ENCODE peak calls at places on chromosomes 4 and X, in four cellular contexts. F is GM12878, S is HepG2, Y is K562. R is an unnamed sample.

GRCh38 chr4:183038436-183038835 is 60.6 kb upstream of the WWC2 start:
- DNase-seq in F (no peak), S (no peak), Y (no peak), R (no peak)

GRCh38 chr4:24770111-24770584 is 25.2 kb upstream of the SOD3 start:
- DNase-seq in F (peak; percentile 39), S (no peak), Y (no peak), R (no peak)

GRCh38 chr4:73770917-73771316 is 30.5 kb downstream of the CXCL8 start:
- DNase-seq in F (no peak), S (no peak), Y (no peak), R (no peak)

GRCh38 chrX:23493941-23494374 is 159.3 kb downstream of the PTCHD1 start:
- DNase-seq in F (no peak), S (no peak), Y (no peak), R (no peak)

GRCh38 chrX:67587946-67588624 is 44.3 kb downstream of the AR start:
- DNase-seq in F (no peak), S (no peak), Y (no peak), R (no peak)

GRCh38 chrX:73840120-73840924 is 277.3 kb downstream of the CHIC1 start:
- DNase-seq in F (no peak), S (no peak), Y (no peak), R (no peak)

GRCh38 chr4:133866328-133866699 is 335.3 kb downstream of the PABPC4L start:
- DNase-seq in F (no peak), S (no peak), Y (no peak), R (no peak)

GRCh38 chr4:144562019-144562740 is 83.8 kb upstream of the HHIP start:
- DNase-seq in F (no peak), S (no peak), Y (no peak), R (no peak)

GRCh38 chrX:130413415-130413814 is 11.6 kb downstream of the RBMX2 start:
- DNase-seq in F (no peak), S (no peak), Y (no peak), R (no peak)

GRCh38 chrX:121365572-121366161 is 318.3 kb downstream of the GLUD2 start:
- DNase-seq in F (no peak), S (no peak), Y (no peak), R (no peak)

GRCh38 chrX:139930923-139931645 is 1.8 kb downstream of the ATP11C start:
- DNase-seq in F (no peak), S (peak; percentile 20), Y (peak; percentile 28), R (peak; percentile 35)

GRCh38 chr4:188162698-188163097 is 23.5 kb downstream of the TRIML1 start:
- DNase-seq in F (no peak), S (no peak), Y (no peak), R (no peak)

GRCh38 chrX:5575407-5575806 is 653.3 kb downstream of the NLGN4X start:
- DNase-seq in F (no peak), S (no peak), Y (no peak), R (no peak)

GRCh38 chr4:72077346-72077745 is 45.5 kb downstream of the NPFFR2 start:
- DNase-seq in F (no peak), S (no peak), Y (no peak), R (no peak)

GRCh38 chrX:150546711-150547153 is 21.7 kb upstream of the MTM1 start:
- DNase-seq in F (no peak), S (no peak), Y (no peak), R (no peak)

GRCh38 chrX:18652636-18653035 is 19.3 kb downstream of the RS1 start:
- DNase-seq in F (no peak), S (no peak), Y (no peak), R (no peak)

GRCh38 chr4:143538979-143539669 is 25.6 kb downstream of the SMARCA5 start:
- DNase-seq in F (no peak), S (no peak), Y (no peak), R (no peak)

GRCh38 chrX:4642114-4642513 is 928.7 kb upstream of the PRKX start:
- DNase-seq in F (no peak), S (no peak), Y (no peak), R (no peak)

GRCh38 chr4:60133414-60133813 is 1066.7 kb upstream of the ADGRL3 start:
- DNase-seq in F (no peak), S (no peak), Y (no peak), R (no peak)

DNA sequence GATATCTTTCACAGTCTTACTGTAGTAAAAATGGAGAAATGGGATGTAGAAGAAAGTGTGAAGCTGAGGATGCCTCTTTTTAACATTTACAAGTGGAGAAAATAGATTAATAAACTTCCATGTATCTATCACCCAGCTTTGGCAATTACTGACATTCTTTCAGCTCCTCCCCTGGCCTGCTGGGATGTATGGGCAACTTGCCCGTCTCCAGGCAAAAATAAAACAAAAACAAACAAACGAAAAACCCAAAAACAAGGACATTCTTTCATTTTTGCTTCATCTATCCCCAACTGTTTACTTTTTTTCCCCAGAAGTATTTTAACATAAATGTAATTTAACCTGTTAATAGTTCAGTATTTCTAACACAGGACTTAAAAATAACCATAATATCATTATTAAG is 11.1 kb upstream of the GPR34 start:
- DNase-seq in F (no peak), S (no peak), Y (no peak), R (no peak)
- TF ChIP-seq FOXK2 in F (no peak), S (no peak), Y (no peak), R (no peak)

GRCh38 chrX:52995974-52996304 is 37.6 kb upstream of the FAM156A start:
- DNase-seq in F (no peak), S (no peak), Y (no peak), R (no peak)

GRCh38 chrX:53003111-53003510 is 44.8 kb upstream of the FAM156A start:
- DNase-seq in F (no peak), S (no peak), Y (no peak), R (no peak)

GRCh38 chrX:53004038-53004437 is 44.6 kb upstream of the GPR173 start:
- DNase-seq in F (no peak), S (no peak), Y (no peak), R (no peak)

GRCh38 chrX:53001958-53002357 is 43.6 kb upstream of the FAM156A start:
- DNase-seq in F (no peak), S (no peak), Y (no peak), R (no peak)

GRCh38 chrX:53000447-53001208 is 42.3 kb upstream of the FAM156A start:
- DNase-seq in F (no peak), S (no peak), Y (no peak), R (no peak)
- TF ChIP-seq SP1 in F (no peak), S (no peak), Y (no peak), R (no peak)

GRCh38 chr4:83205760-83206159 is 78.8 kb downstream of the COQ2 start:
- DNase-seq in F (no peak), S (no peak), Y (no peak), R (no peak)
- TF ChIP-seq FOXK2 in F (no peak), S (no peak), Y (no peak), R (no peak)

DNA sequence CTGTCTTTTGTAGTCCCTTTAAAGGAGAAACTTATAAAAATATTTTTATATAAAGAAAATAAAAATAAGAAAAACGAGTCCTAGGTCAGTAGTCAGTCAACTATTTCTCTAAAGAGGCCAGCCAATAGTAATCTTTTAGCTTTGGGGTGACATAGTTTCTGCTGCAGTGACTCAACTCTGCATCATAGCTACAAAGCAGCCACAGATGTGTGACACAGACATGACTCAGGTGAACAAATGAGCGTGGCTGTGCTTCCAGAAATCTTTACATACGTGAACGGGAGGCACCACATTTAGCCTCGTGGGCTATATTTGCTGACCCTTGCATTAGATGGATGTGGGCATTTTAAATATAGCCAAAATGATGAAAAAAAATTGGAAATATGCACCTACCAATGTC is 1862.5 kb upstream of the TENM3 start:
- DNase-seq in F (no peak), S (no peak), Y (no peak), R (no peak)
- TF ChIP-seq SP1 in F (no peak), S (no peak), Y (no peak), R (no peak)

DNA sequence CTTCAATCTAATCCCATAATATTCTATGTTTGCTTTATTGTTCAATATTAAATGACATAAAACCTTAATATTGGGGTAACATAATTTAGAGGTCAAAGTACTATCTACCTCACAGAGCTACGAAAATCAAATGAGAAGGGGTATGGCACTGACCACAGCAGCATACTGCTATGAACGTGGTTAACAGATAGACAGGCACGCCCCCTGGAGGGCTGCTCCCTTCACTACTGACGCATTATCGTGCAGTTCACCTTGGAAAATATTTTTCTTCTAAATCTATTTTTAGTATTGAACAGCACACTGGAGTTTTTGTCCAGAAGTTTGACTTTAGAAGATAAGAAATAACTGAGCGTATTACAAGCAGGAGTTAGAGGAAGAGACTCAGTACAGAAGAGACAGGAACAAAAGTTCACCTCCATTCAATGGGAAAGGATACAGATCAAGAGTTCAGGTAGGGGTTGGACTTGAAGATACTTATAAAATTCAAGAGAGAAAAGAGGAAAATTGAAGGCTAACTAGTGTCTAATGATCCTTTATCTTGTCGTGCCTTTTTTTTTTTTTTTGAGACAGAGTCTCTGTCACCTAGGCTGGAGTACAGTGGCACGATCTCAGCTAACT is 22.7 kb downstream of the MAP9 start:
- DNase-seq in F (no peak), S (peak; percentile 27), Y (peak; percentile 8), R (peak; percentile 41)
- TF ChIP-seq FOXK2 in F (no peak), S (no peak), Y (no peak), R (no peak)

GRCh38 chrX:71859637-71860036 is 51.0 kb upstream of the NHSL2 start:
- DNase-seq in F (no peak), S (peak; percentile 12), Y (no peak), R (peak; percentile 43)
- TF ChIP-seq SP1 in F (no peak), S (no peak), Y (no peak), R (no peak)

GRCh38 chr4:867526-868250 is 41.8 kb upstream of the CPLX1 start:
- DNase-seq in F (no peak), S (no peak), Y (no peak), R (no peak)
- TF ChIP-seq FOXK2 in F (no peak), S (no peak), Y (no peak), R (no peak)

DNA sequence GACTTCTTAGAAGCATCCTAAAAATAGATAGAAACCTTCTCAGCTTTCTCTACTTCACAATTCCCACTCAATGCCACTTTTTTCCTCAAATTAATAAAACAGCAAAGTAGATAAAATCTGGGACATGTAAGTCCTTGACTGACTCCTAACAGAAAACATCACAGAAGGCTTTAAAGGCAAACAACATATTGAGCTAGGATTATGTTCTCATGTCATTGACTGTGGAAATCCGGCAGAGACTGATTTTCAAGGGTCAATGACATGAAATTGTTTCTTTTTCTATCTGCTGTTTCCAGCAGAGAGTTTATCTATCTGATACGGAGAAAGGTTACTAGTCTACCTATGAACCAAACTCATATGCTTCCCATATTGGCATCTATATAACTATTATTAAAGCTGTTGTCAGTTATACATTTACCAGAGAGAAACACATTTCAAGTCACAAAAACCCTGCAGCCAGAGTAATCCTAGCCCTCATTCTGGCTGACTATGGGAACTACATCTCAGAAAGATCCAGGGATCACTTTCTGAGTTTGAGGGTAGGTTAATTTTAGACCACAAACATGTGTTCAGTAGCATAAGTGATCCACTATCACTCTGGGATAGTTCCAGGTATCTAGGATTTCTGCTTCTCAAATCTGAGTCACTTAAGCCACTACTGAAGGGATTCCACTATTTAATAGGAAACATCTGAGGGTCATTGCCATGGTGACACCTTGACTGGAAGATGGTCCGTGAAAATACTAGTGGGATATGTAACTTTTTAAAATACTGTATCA is 147.6 kb downstream of the PPP3CA start:
- DNase-seq in F (no peak), S (no peak), Y (no peak), R (no peak)
- TF ChIP-seq SP1 in F (no peak), S (no peak), Y (no peak), R (no peak)

R was measured in HEK293T.